ENCODE peak calls at places on chromosomes 13 and 19, in ten cellular contexts. One of them, this sample, is unnamed.
A peak's percentile ranks its signal among the peaks of the same experiment; 100 is the strongest.

GRCh38 chr13:85367887-85368286 is 431.3 kb downstream of the SLITRK6 start:
- DNase-seq in CD4-positive, alpha-beta memory T cell: no peak
- DNase-seq in endodermal cell: no peak
- DNase-seq in psoas muscle: no peak
- DNase-seq in body of pancreas: no peak
- DNase-seq in heart left ventricle: no peak
- DNase-seq in tibial artery: no peak
- DNase-seq in tibial nerve: no peak
- DNase-seq in A673: peak; percentile 30
- DNase-seq in cardiac muscle cell: peak; percentile 44
- DNase-seq in this sample: no peak

GRCh38 chr19:18131841-18132596 is 20.9 kb upstream of the PIK3R2 start:
- DNase-seq in CD4-positive, alpha-beta memory T cell: no peak
- DNase-seq in endodermal cell: peak; percentile 83
- DNase-seq in psoas muscle: no peak
- DNase-seq in body of pancreas: no peak
- DNase-seq in heart left ventricle: no peak
- DNase-seq in tibial artery: no peak
- DNase-seq in tibial nerve: no peak
- DNase-seq in A673: peak; percentile 45
- DNase-seq in cardiac muscle cell: no peak
- DNase-seq in this sample: no peak

GRCh38 chr19:16778796-16779411 is 50.3 kb upstream of the SIN3B start:
- DNase-seq in CD4-positive, alpha-beta memory T cell: no peak
- DNase-seq in endodermal cell: peak; percentile 89
- DNase-seq in psoas muscle: peak; percentile 19
- DNase-seq in body of pancreas: peak; percentile 20
- DNase-seq in heart left ventricle: no peak
- DNase-seq in tibial artery: no peak
- DNase-seq in tibial nerve: no peak
- DNase-seq in A673: peak; percentile 77
- DNase-seq in cardiac muscle cell: peak; percentile 70
- DNase-seq in this sample: peak; percentile 44

GRCh38 chr13:37715606-37716015 is 117.0 kb upstream of the POSTN start:
- DNase-seq in CD4-positive, alpha-beta memory T cell: no peak
- DNase-seq in endodermal cell: no peak
- DNase-seq in psoas muscle: no peak
- DNase-seq in body of pancreas: no peak
- DNase-seq in heart left ventricle: no peak
- DNase-seq in tibial artery: peak; percentile 67
- DNase-seq in tibial nerve: no peak
- DNase-seq in A673: peak; percentile 23
- DNase-seq in cardiac muscle cell: peak; percentile 95
- DNase-seq in this sample: no peak

GRCh38 chr19:3025516-3025890 is 3.6 kb downstream of the TLE2 start:
- DNase-seq in CD4-positive, alpha-beta memory T cell: no peak
- DNase-seq in endodermal cell: no peak
- DNase-seq in psoas muscle: no peak
- DNase-seq in body of pancreas: no peak
- DNase-seq in heart left ventricle: no peak
- DNase-seq in tibial artery: no peak
- DNase-seq in tibial nerve: no peak
- DNase-seq in A673: no peak
- DNase-seq in cardiac muscle cell: no peak
- DNase-seq in this sample: no peak

GRCh38 chr19:10305139-10305806 is 4.3 kb downstream of the ZGLP1 start:
- DNase-seq in CD4-positive, alpha-beta memory T cell: no peak
- DNase-seq in endodermal cell: no peak
- DNase-seq in psoas muscle: peak; percentile 32
- DNase-seq in body of pancreas: no peak
- DNase-seq in heart left ventricle: no peak
- DNase-seq in tibial artery: no peak
- DNase-seq in tibial nerve: no peak
- DNase-seq in A673: peak; percentile 47
- DNase-seq in cardiac muscle cell: peak; percentile 47
- DNase-seq in this sample: no peak

GRCh38 chr19:10646781-10647180 is 7.4 kb upstream of the ILF3 start:
- DNase-seq in CD4-positive, alpha-beta memory T cell: no peak
- DNase-seq in endodermal cell: no peak
- DNase-seq in psoas muscle: no peak
- DNase-seq in body of pancreas: peak; percentile 19
- DNase-seq in heart left ventricle: no peak
- DNase-seq in tibial artery: no peak
- DNase-seq in tibial nerve: no peak
- DNase-seq in A673: no peak
- DNase-seq in cardiac muscle cell: no peak
- DNase-seq in this sample: no peak

GRCh38 chr19:46728693-46729339 is 11.9 kb upstream of the PRKD2 start:
- DNase-seq in CD4-positive, alpha-beta memory T cell: peak; percentile 77
- DNase-seq in endodermal cell: peak; percentile 93
- DNase-seq in psoas muscle: peak; percentile 80
- DNase-seq in body of pancreas: peak; percentile 80
- DNase-seq in heart left ventricle: peak; percentile 89
- DNase-seq in tibial artery: no peak
- DNase-seq in tibial nerve: no peak
- DNase-seq in A673: peak; percentile 56
- DNase-seq in cardiac muscle cell: peak; percentile 71
- DNase-seq in this sample: peak; percentile 69

GRCh38 chr19:50874185-50874584 is 946 bp downstream of the KLK2 start:
- DNase-seq in CD4-positive, alpha-beta memory T cell: no peak
- DNase-seq in endodermal cell: no peak
- DNase-seq in psoas muscle: no peak
- DNase-seq in body of pancreas: no peak
- DNase-seq in heart left ventricle: no peak
- DNase-seq in tibial artery: no peak
- DNase-seq in tibial nerve: no peak
- DNase-seq in A673: no peak
- DNase-seq in cardiac muscle cell: no peak
- DNase-seq in this sample: no peak

GRCh38 chr19:20640545-20640944 is 20.8 kb downstream of the ZNF626 start:
- DNase-seq in CD4-positive, alpha-beta memory T cell: no peak
- DNase-seq in endodermal cell: no peak
- DNase-seq in psoas muscle: no peak
- DNase-seq in body of pancreas: no peak
- DNase-seq in heart left ventricle: no peak
- DNase-seq in tibial artery: no peak
- DNase-seq in tibial nerve: no peak
- DNase-seq in A673: no peak
- DNase-seq in cardiac muscle cell: no peak
- DNase-seq in this sample: no peak

GRCh38 chr19:3179739-3180293 is 1.2 kb downstream of the S1PR4 start:
- DNase-seq in CD4-positive, alpha-beta memory T cell: peak; percentile 53
- DNase-seq in endodermal cell: no peak
- DNase-seq in psoas muscle: no peak
- DNase-seq in body of pancreas: no peak
- DNase-seq in heart left ventricle: no peak
- DNase-seq in tibial artery: peak; percentile 58
- DNase-seq in tibial nerve: no peak
- DNase-seq in A673: no peak
- DNase-seq in cardiac muscle cell: no peak
- DNase-seq in this sample: no peak

GRCh38 chr19:12867120-12868099 is 13.8 kb downstream of the DNASE2 start:
- DNase-seq in CD4-positive, alpha-beta memory T cell: peak; percentile 40
- DNase-seq in endodermal cell: peak; percentile 97
- DNase-seq in psoas muscle: peak; percentile 43
- DNase-seq in body of pancreas: peak; percentile 82
- DNase-seq in heart left ventricle: peak; percentile 73
- DNase-seq in tibial artery: no peak
- DNase-seq in tibial nerve: no peak
- DNase-seq in A673: peak; percentile 87
- DNase-seq in cardiac muscle cell: peak; percentile 72
- DNase-seq in this sample: no peak

GRCh38 chr13:30431269-30431950 is 9.1 kb downstream of the UBE2L5 start:
- DNase-seq in CD4-positive, alpha-beta memory T cell: no peak
- DNase-seq in endodermal cell: no peak
- DNase-seq in psoas muscle: no peak
- DNase-seq in body of pancreas: no peak
- DNase-seq in heart left ventricle: no peak
- DNase-seq in tibial artery: no peak
- DNase-seq in tibial nerve: no peak
- DNase-seq in A673: no peak
- DNase-seq in cardiac muscle cell: no peak
- DNase-seq in this sample: no peak

GRCh38 chr13:109836629-109837607 is 50.5 kb upstream of the IRS2 start:
- DNase-seq in CD4-positive, alpha-beta memory T cell: no peak
- DNase-seq in endodermal cell: no peak
- DNase-seq in psoas muscle: no peak
- DNase-seq in body of pancreas: peak; percentile 65
- DNase-seq in heart left ventricle: no peak
- DNase-seq in tibial artery: no peak
- DNase-seq in tibial nerve: no peak
- DNase-seq in A673: no peak
- DNase-seq in cardiac muscle cell: no peak
- DNase-seq in this sample: no peak

GRCh38 chr19:1970003-1970805 is 29.2 kb downstream of the CSNK1G2 start:
- DNase-seq in CD4-positive, alpha-beta memory T cell: no peak
- DNase-seq in endodermal cell: no peak
- DNase-seq in psoas muscle: no peak
- DNase-seq in body of pancreas: no peak
- DNase-seq in heart left ventricle: no peak
- DNase-seq in tibial artery: no peak
- DNase-seq in tibial nerve: no peak
- DNase-seq in A673: no peak
- DNase-seq in cardiac muscle cell: no peak
- DNase-seq in this sample: no peak

GRCh38 chr19:19362075-19362474 is 41.4 kb downstream of the MAU2 start:
- DNase-seq in CD4-positive, alpha-beta memory T cell: no peak
- DNase-seq in endodermal cell: no peak
- DNase-seq in psoas muscle: no peak
- DNase-seq in body of pancreas: no peak
- DNase-seq in heart left ventricle: no peak
- DNase-seq in tibial artery: no peak
- DNase-seq in tibial nerve: no peak
- DNase-seq in A673: no peak
- DNase-seq in cardiac muscle cell: no peak
- DNase-seq in this sample: no peak
- H3K4me1 ChIP-seq in CD4-positive, alpha-beta memory T cell: peaks cover 45% of the 10 kb centered on the region
- H3K4me1 ChIP-seq in endodermal cell: no peaks in the 10 kb centered on the region
- H3K4me1 ChIP-seq in psoas muscle: peaks cover 6% of the 10 kb centered on the region
- H3K4me1 ChIP-seq in body of pancreas: peaks cover 28% of the 10 kb centered on the region
- H3K4me1 ChIP-seq in heart left ventricle: peaks cover 16% of the 10 kb centered on the region
- H3K4me1 ChIP-seq in tibial artery: peaks cover 29% of the 10 kb centered on the region
- H3K4me1 ChIP-seq in tibial nerve: peaks cover 28% of the 10 kb centered on the region
- H3K4me1 ChIP-seq in A673: peaks cover 14% of the 10 kb centered on the region
- H3K4me1 ChIP-seq in cardiac muscle cell: no peaks in the 10 kb centered on the region
- H3K4me1 ChIP-seq in this sample: no peaks in the 10 kb centered on the region

GRCh38 chr19:7264858-7265257 is 29.4 kb downstream of the INSR start:
- DNase-seq in CD4-positive, alpha-beta memory T cell: no peak
- DNase-seq in endodermal cell: no peak
- DNase-seq in psoas muscle: no peak
- DNase-seq in body of pancreas: no peak
- DNase-seq in heart left ventricle: no peak
- DNase-seq in tibial artery: no peak
- DNase-seq in tibial nerve: no peak
- DNase-seq in A673: no peak
- DNase-seq in cardiac muscle cell: no peak
- DNase-seq in this sample: no peak

GRCh38 chr19:7266832-7267231 is 27.4 kb downstream of the INSR start:
- DNase-seq in CD4-positive, alpha-beta memory T cell: no peak
- DNase-seq in endodermal cell: no peak
- DNase-seq in psoas muscle: no peak
- DNase-seq in body of pancreas: no peak
- DNase-seq in heart left ventricle: no peak
- DNase-seq in tibial artery: no peak
- DNase-seq in tibial nerve: no peak
- DNase-seq in A673: no peak
- DNase-seq in cardiac muscle cell: no peak
- DNase-seq in this sample: no peak

GRCh38 chr19:7267792-7268736 is 26.1 kb downstream of the INSR start:
- DNase-seq in CD4-positive, alpha-beta memory T cell: no peak
- DNase-seq in endodermal cell: no peak
- DNase-seq in psoas muscle: no peak
- DNase-seq in body of pancreas: no peak
- DNase-seq in heart left ventricle: no peak
- DNase-seq in tibial artery: no peak
- DNase-seq in tibial nerve: no peak
- DNase-seq in A673: no peak
- DNase-seq in cardiac muscle cell: no peak
- DNase-seq in this sample: peak; percentile 33

GRCh38 chr19:7263521-7263920 is 30.7 kb downstream of the INSR start:
- DNase-seq in CD4-positive, alpha-beta memory T cell: no peak
- DNase-seq in endodermal cell: no peak
- DNase-seq in psoas muscle: no peak
- DNase-seq in body of pancreas: no peak
- DNase-seq in heart left ventricle: no peak
- DNase-seq in tibial artery: no peak
- DNase-seq in tibial nerve: no peak
- DNase-seq in A673: no peak
- DNase-seq in cardiac muscle cell: no peak
- DNase-seq in this sample: no peak

GRCh38 chr19:7265963-7266362 is 28.3 kb downstream of the INSR start:
- DNase-seq in CD4-positive, alpha-beta memory T cell: no peak
- DNase-seq in endodermal cell: no peak
- DNase-seq in psoas muscle: no peak
- DNase-seq in body of pancreas: peak; percentile 61
- DNase-seq in heart left ventricle: no peak
- DNase-seq in tibial artery: no peak
- DNase-seq in tibial nerve: no peak
- DNase-seq in A673: no peak
- DNase-seq in cardiac muscle cell: no peak
- DNase-seq in this sample: peak; percentile 61
- H3K27ac ChIP-seq in CD4-positive, alpha-beta memory T cell: no peak overlapping the region
- H3K27ac ChIP-seq in endodermal cell: no peak overlapping the region
- H3K27ac ChIP-seq in psoas muscle: peak overlapping the region; percentile 57
- H3K27ac ChIP-seq in body of pancreas: peak overlapping the region; percentile 66
- H3K27ac ChIP-seq in heart left ventricle: no peak overlapping the region
- H3K27ac ChIP-seq in tibial artery: no peak overlapping the region
- H3K27ac ChIP-seq in tibial nerve: peak overlapping the region; percentile 77
- H3K27ac ChIP-seq in A673: no peak overlapping the region
- H3K27ac ChIP-seq in cardiac muscle cell: no peak overlapping the region
- H3K27ac ChIP-seq in this sample: peak overlapping the region; percentile 13

GRCh38 chr19:43847246-43847645 is 20.1 kb downstream of the ZNF283 start:
- DNase-seq in CD4-positive, alpha-beta memory T cell: no peak
- DNase-seq in endodermal cell: no peak
- DNase-seq in psoas muscle: no peak
- DNase-seq in body of pancreas: no peak
- DNase-seq in heart left ventricle: no peak
- DNase-seq in tibial artery: no peak
- DNase-seq in tibial nerve: no peak
- DNase-seq in A673: no peak
- DNase-seq in cardiac muscle cell: no peak
- DNase-seq in this sample: no peak

GRCh38 chr19:43847884-43848283 is 20.8 kb downstream of the ZNF283 start:
- DNase-seq in CD4-positive, alpha-beta memory T cell: no peak
- DNase-seq in endodermal cell: no peak
- DNase-seq in psoas muscle: no peak
- DNase-seq in body of pancreas: no peak
- DNase-seq in heart left ventricle: no peak
- DNase-seq in tibial artery: no peak
- DNase-seq in tibial nerve: no peak
- DNase-seq in A673: no peak
- DNase-seq in cardiac muscle cell: no peak
- DNase-seq in this sample: no peak

GRCh38 chr19:43848821-43849220 is 21.7 kb downstream of the ZNF283 start:
- DNase-seq in CD4-positive, alpha-beta memory T cell: no peak
- DNase-seq in endodermal cell: no peak
- DNase-seq in psoas muscle: no peak
- DNase-seq in body of pancreas: no peak
- DNase-seq in heart left ventricle: no peak
- DNase-seq in tibial artery: no peak
- DNase-seq in tibial nerve: no peak
- DNase-seq in A673: no peak
- DNase-seq in cardiac muscle cell: no peak
- DNase-seq in this sample: no peak
- H3K9me3 ChIP-seq in CD4-positive, alpha-beta memory T cell: no peaks in the 10 kb centered on the region
- H3K9me3 ChIP-seq in endodermal cell: peaks cover 89% of the 10 kb centered on the region
- H3K9me3 ChIP-seq in psoas muscle: peaks cover 92% of the 10 kb centered on the region
- H3K9me3 ChIP-seq in body of pancreas: no peaks in the 10 kb centered on the region
- H3K9me3 ChIP-seq in heart left ventricle: peaks cover 6% of the 10 kb centered on the region
- H3K9me3 ChIP-seq in tibial artery: peaks cover 17% of the 10 kb centered on the region
- H3K9me3 ChIP-seq in tibial nerve: peaks cover 92% of the 10 kb centered on the region
- H3K9me3 ChIP-seq in A673: peaks cover 72% of the 10 kb centered on the region
- H3K9me3 ChIP-seq in cardiac muscle cell: peaks cover 5% of the 10 kb centered on the region
- H3K9me3 ChIP-seq in this sample: peaks cover 59% of the 10 kb centered on the region

GRCh38 chr13:33208290-33208990 is 77.1 kb downstream of the STARD13 start:
- DNase-seq in CD4-positive, alpha-beta memory T cell: no peak
- DNase-seq in endodermal cell: no peak
- DNase-seq in psoas muscle: no peak
- DNase-seq in body of pancreas: no peak
- DNase-seq in heart left ventricle: no peak
- DNase-seq in tibial artery: no peak
- DNase-seq in tibial nerve: no peak
- DNase-seq in A673: no peak
- DNase-seq in cardiac muscle cell: no peak
- DNase-seq in this sample: no peak
- H3K4me1 ChIP-seq in CD4-positive, alpha-beta memory T cell: no peaks in the 10 kb centered on the region
- H3K4me1 ChIP-seq in endodermal cell: peaks cover 16% of the 10 kb centered on the region
- H3K4me1 ChIP-seq in psoas muscle: peaks cover 35% of the 10 kb centered on the region
- H3K4me1 ChIP-seq in body of pancreas: peaks cover 53% of the 10 kb centered on the region
- H3K4me1 ChIP-seq in heart left ventricle: peaks cover 60% of the 10 kb centered on the region
- H3K4me1 ChIP-seq in tibial artery: peaks cover 41% of the 10 kb centered on the region
- H3K4me1 ChIP-seq in tibial nerve: peaks cover 88% of the 10 kb centered on the region
- H3K4me1 ChIP-seq in A673: peaks cover 63% of the 10 kb centered on the region
- H3K4me1 ChIP-seq in cardiac muscle cell: peaks cover 22% of the 10 kb centered on the region
- H3K4me1 ChIP-seq in this sample: peaks cover 39% of the 10 kb centered on the region